ENCODE peak calls at places on chromosomes 1 and 21, in nine cellular contexts. One of them, this sample, is unnamed.

GRCh38 chr1:180123463-180123936 is 31.2 kb upstream of the QSOX1 start:
- DNase-seq in activated effector memory CD4-positive, alpha-beta T cell treated with anti-CD3 and anti-CD28 coated beads, Interleukin-2, amount 50 U/mL, for 16 hours: no peak
- DNase-seq in chondrocyte: no peak
- DNase-seq in upper lobe of right lung: no peak
- DNase-seq in MM.1S: no peak
- DNase-seq in CD8-positive, alpha-beta memory T cell: no peak
- DNase-seq in adipocyte: peak
- DNase-seq in CD8-positive, alpha-beta T cell: no peak
- DNase-seq in stimulated activated CD4-positive, alpha-beta T cell treated with anti-CD3 and anti-CD28 coated beads, TNF-alpha, amount 100 ng/mL, for 4 hours: no peak
- DNase-seq in this sample: no peak

GRCh38 chr1:172498858-172499257 is 34.1 kb upstream of the SUCO start:
- DNase-seq in activated effector memory CD4-positive, alpha-beta T cell treated with anti-CD3 and anti-CD28 coated beads, Interleukin-2, amount 50 U/mL, for 16 hours: no peak
- DNase-seq in chondrocyte: no peak
- DNase-seq in upper lobe of right lung: no peak
- DNase-seq in MM.1S: no peak
- DNase-seq in CD8-positive, alpha-beta memory T cell: no peak
- DNase-seq in adipocyte: no peak
- DNase-seq in CD8-positive, alpha-beta T cell: no peak
- DNase-seq in stimulated activated CD4-positive, alpha-beta T cell treated with anti-CD3 and anti-CD28 coated beads, TNF-alpha, amount 100 ng/mL, for 4 hours: no peak
- DNase-seq in this sample: no peak

GRCh38 chr1:211616231-211617031 is 37.5 kb upstream of the SLC30A1 start:
- DNase-seq in activated effector memory CD4-positive, alpha-beta T cell treated with anti-CD3 and anti-CD28 coated beads, Interleukin-2, amount 50 U/mL, for 16 hours: no peak
- DNase-seq in chondrocyte: no peak
- DNase-seq in upper lobe of right lung: no peak
- DNase-seq in MM.1S: no peak
- DNase-seq in CD8-positive, alpha-beta memory T cell: no peak
- DNase-seq in adipocyte: no peak
- DNase-seq in CD8-positive, alpha-beta T cell: no peak
- DNase-seq in stimulated activated CD4-positive, alpha-beta T cell treated with anti-CD3 and anti-CD28 coated beads, TNF-alpha, amount 100 ng/mL, for 4 hours: no peak
- DNase-seq in this sample: no peak

GRCh38 chr21:34684174-34684876 is 15.5 kb downstream of the CLIC6 start:
- DNase-seq in activated effector memory CD4-positive, alpha-beta T cell treated with anti-CD3 and anti-CD28 coated beads, Interleukin-2, amount 50 U/mL, for 16 hours: no peak
- DNase-seq in chondrocyte: no peak
- DNase-seq in upper lobe of right lung: no peak
- DNase-seq in MM.1S: no peak
- DNase-seq in CD8-positive, alpha-beta memory T cell: no peak
- DNase-seq in adipocyte: no peak
- DNase-seq in CD8-positive, alpha-beta T cell: no peak
- DNase-seq in stimulated activated CD4-positive, alpha-beta T cell treated with anti-CD3 and anti-CD28 coated beads, TNF-alpha, amount 100 ng/mL, for 4 hours: no peak
- DNase-seq in this sample: no peak

GRCh38 chr1:154304664-154305337 is 16.1 kb upstream of the AQP10 start:
- DNase-seq in activated effector memory CD4-positive, alpha-beta T cell treated with anti-CD3 and anti-CD28 coated beads, Interleukin-2, amount 50 U/mL, for 16 hours: peak
- DNase-seq in chondrocyte: no peak
- DNase-seq in upper lobe of right lung: peak
- DNase-seq in MM.1S: no peak
- DNase-seq in CD8-positive, alpha-beta memory T cell: no peak
- DNase-seq in adipocyte: no peak
- DNase-seq in CD8-positive, alpha-beta T cell: no peak
- DNase-seq in stimulated activated CD4-positive, alpha-beta T cell treated with anti-CD3 and anti-CD28 coated beads, TNF-alpha, amount 100 ng/mL, for 4 hours: no peak
- DNase-seq in this sample: no peak

GRCh38 chr21:19522384-19522783 is 1118.8 kb upstream of the TMPRSS15 start:
- DNase-seq in activated effector memory CD4-positive, alpha-beta T cell treated with anti-CD3 and anti-CD28 coated beads, Interleukin-2, amount 50 U/mL, for 16 hours: no peak
- DNase-seq in chondrocyte: no peak
- DNase-seq in upper lobe of right lung: no peak
- DNase-seq in MM.1S: no peak
- DNase-seq in CD8-positive, alpha-beta memory T cell: no peak
- DNase-seq in adipocyte: no peak
- DNase-seq in CD8-positive, alpha-beta T cell: no peak
- DNase-seq in stimulated activated CD4-positive, alpha-beta T cell treated with anti-CD3 and anti-CD28 coated beads, TNF-alpha, amount 100 ng/mL, for 4 hours: no peak
- DNase-seq in this sample: no peak

GRCh38 chr1:111488669-111489068 is 14.8 kb downstream of the ADORA3 start:
- DNase-seq in activated effector memory CD4-positive, alpha-beta T cell treated with anti-CD3 and anti-CD28 coated beads, Interleukin-2, amount 50 U/mL, for 16 hours: no peak
- DNase-seq in chondrocyte: no peak
- DNase-seq in upper lobe of right lung: no peak
- DNase-seq in MM.1S: no peak
- DNase-seq in CD8-positive, alpha-beta memory T cell: no peak
- DNase-seq in adipocyte: no peak
- DNase-seq in CD8-positive, alpha-beta T cell: no peak
- DNase-seq in stimulated activated CD4-positive, alpha-beta T cell treated with anti-CD3 and anti-CD28 coated beads, TNF-alpha, amount 100 ng/mL, for 4 hours: no peak
- DNase-seq in this sample: no peak

GRCh38 chr1:33274446-33274845 is 18.2 kb downstream of the ZNF362 start:
- DNase-seq in activated effector memory CD4-positive, alpha-beta T cell treated with anti-CD3 and anti-CD28 coated beads, Interleukin-2, amount 50 U/mL, for 16 hours: peak
- DNase-seq in chondrocyte: no peak
- DNase-seq in upper lobe of right lung: peak
- DNase-seq in MM.1S: no peak
- DNase-seq in CD8-positive, alpha-beta memory T cell: no peak
- DNase-seq in adipocyte: no peak
- DNase-seq in CD8-positive, alpha-beta T cell: no peak
- DNase-seq in stimulated activated CD4-positive, alpha-beta T cell treated with anti-CD3 and anti-CD28 coated beads, TNF-alpha, amount 100 ng/mL, for 4 hours: no peak
- DNase-seq in this sample: no peak

GRCh38 chr1:12480031-12480430 is 138.0 kb downstream of the DHRS3 start:
- DNase-seq in activated effector memory CD4-positive, alpha-beta T cell treated with anti-CD3 and anti-CD28 coated beads, Interleukin-2, amount 50 U/mL, for 16 hours: no peak
- DNase-seq in chondrocyte: no peak
- DNase-seq in upper lobe of right lung: no peak
- DNase-seq in MM.1S: no peak
- DNase-seq in CD8-positive, alpha-beta memory T cell: no peak
- DNase-seq in adipocyte: no peak
- DNase-seq in CD8-positive, alpha-beta T cell: no peak
- DNase-seq in stimulated activated CD4-positive, alpha-beta T cell treated with anti-CD3 and anti-CD28 coated beads, TNF-alpha, amount 100 ng/mL, for 4 hours: no peak
- DNase-seq in this sample: no peak

GRCh38 chr1:46485564-46486431 is 3.8 kb upstream of the DMBX1 start:
- DNase-seq in activated effector memory CD4-positive, alpha-beta T cell treated with anti-CD3 and anti-CD28 coated beads, Interleukin-2, amount 50 U/mL, for 16 hours: no peak
- DNase-seq in chondrocyte: no peak
- DNase-seq in upper lobe of right lung: no peak
- DNase-seq in MM.1S: no peak
- DNase-seq in CD8-positive, alpha-beta memory T cell: no peak
- DNase-seq in adipocyte: no peak
- DNase-seq in CD8-positive, alpha-beta T cell: no peak
- DNase-seq in stimulated activated CD4-positive, alpha-beta T cell treated with anti-CD3 and anti-CD28 coated beads, TNF-alpha, amount 100 ng/mL, for 4 hours: no peak
- DNase-seq in this sample: no peak

GRCh38 chr1:160206421-160207117 is 1.4 kb downstream of the PEA15 start:
- DNase-seq in activated effector memory CD4-positive, alpha-beta T cell treated with anti-CD3 and anti-CD28 coated beads, Interleukin-2, amount 50 U/mL, for 16 hours: no peak
- DNase-seq in chondrocyte: no peak
- DNase-seq in upper lobe of right lung: no peak
- DNase-seq in MM.1S: no peak
- DNase-seq in CD8-positive, alpha-beta memory T cell: no peak
- DNase-seq in adipocyte: peak
- DNase-seq in CD8-positive, alpha-beta T cell: no peak
- DNase-seq in stimulated activated CD4-positive, alpha-beta T cell treated with anti-CD3 and anti-CD28 coated beads, TNF-alpha, amount 100 ng/mL, for 4 hours: no peak
- DNase-seq in this sample: peak

GRCh38 chr1:84377480-84378095 is 20.7 kb upstream of the DNASE2B start:
- DNase-seq in activated effector memory CD4-positive, alpha-beta T cell treated with anti-CD3 and anti-CD28 coated beads, Interleukin-2, amount 50 U/mL, for 16 hours: no peak
- DNase-seq in chondrocyte: no peak
- DNase-seq in upper lobe of right lung: no peak
- DNase-seq in MM.1S: no peak
- DNase-seq in CD8-positive, alpha-beta memory T cell: no peak
- DNase-seq in adipocyte: peak
- DNase-seq in CD8-positive, alpha-beta T cell: no peak
- DNase-seq in stimulated activated CD4-positive, alpha-beta T cell treated with anti-CD3 and anti-CD28 coated beads, TNF-alpha, amount 100 ng/mL, for 4 hours: no peak
- DNase-seq in this sample: no peak

GRCh38 chr1:236141447-236142357 is 637 bp upstream of the GPR137B start:
- DNase-seq in activated effector memory CD4-positive, alpha-beta T cell treated with anti-CD3 and anti-CD28 coated beads, Interleukin-2, amount 50 U/mL, for 16 hours: peak
- DNase-seq in chondrocyte: no peak
- DNase-seq in upper lobe of right lung: no peak
- DNase-seq in MM.1S: no peak
- DNase-seq in CD8-positive, alpha-beta memory T cell: peak
- DNase-seq in adipocyte: peak
- DNase-seq in CD8-positive, alpha-beta T cell: no peak
- DNase-seq in stimulated activated CD4-positive, alpha-beta T cell treated with anti-CD3 and anti-CD28 coated beads, TNF-alpha, amount 100 ng/mL, for 4 hours: peak
- DNase-seq in this sample: peak

GRCh38 chr1:78483903-78484302 is 6.9 kb upstream of the PTGFR start:
- DNase-seq in activated effector memory CD4-positive, alpha-beta T cell treated with anti-CD3 and anti-CD28 coated beads, Interleukin-2, amount 50 U/mL, for 16 hours: no peak
- DNase-seq in chondrocyte: no peak
- DNase-seq in upper lobe of right lung: no peak
- DNase-seq in MM.1S: no peak
- DNase-seq in CD8-positive, alpha-beta memory T cell: no peak
- DNase-seq in adipocyte: no peak
- DNase-seq in CD8-positive, alpha-beta T cell: no peak
- DNase-seq in stimulated activated CD4-positive, alpha-beta T cell treated with anti-CD3 and anti-CD28 coated beads, TNF-alpha, amount 100 ng/mL, for 4 hours: no peak
- DNase-seq in this sample: no peak

GRCh38 chr21:23695449-23695848 is 1911.8 kb downstream of the MRPL39 start:
- DNase-seq in activated effector memory CD4-positive, alpha-beta T cell treated with anti-CD3 and anti-CD28 coated beads, Interleukin-2, amount 50 U/mL, for 16 hours: no peak
- DNase-seq in chondrocyte: no peak
- DNase-seq in upper lobe of right lung: no peak
- DNase-seq in MM.1S: no peak
- DNase-seq in CD8-positive, alpha-beta memory T cell: no peak
- DNase-seq in adipocyte: no peak
- DNase-seq in CD8-positive, alpha-beta T cell: no peak
- DNase-seq in stimulated activated CD4-positive, alpha-beta T cell treated with anti-CD3 and anti-CD28 coated beads, TNF-alpha, amount 100 ng/mL, for 4 hours: no peak
- DNase-seq in this sample: peak

GRCh38 chr1:17844146-17844826 is 89.2 kb downstream of the ACTL8 start:
- DNase-seq in activated effector memory CD4-positive, alpha-beta T cell treated with anti-CD3 and anti-CD28 coated beads, Interleukin-2, amount 50 U/mL, for 16 hours: no peak
- DNase-seq in chondrocyte: no peak
- DNase-seq in upper lobe of right lung: no peak
- DNase-seq in MM.1S: no peak
- DNase-seq in CD8-positive, alpha-beta memory T cell: no peak
- DNase-seq in adipocyte: no peak
- DNase-seq in CD8-positive, alpha-beta T cell: no peak
- DNase-seq in stimulated activated CD4-positive, alpha-beta T cell treated with anti-CD3 and anti-CD28 coated beads, TNF-alpha, amount 100 ng/mL, for 4 hours: no peak
- DNase-seq in this sample: no peak

GRCh38 chr1:26161408-26162219 is 2.7 kb downstream of the FAM110D start:
- DNase-seq in activated effector memory CD4-positive, alpha-beta T cell treated with anti-CD3 and anti-CD28 coated beads, Interleukin-2, amount 50 U/mL, for 16 hours: peak
- DNase-seq in chondrocyte: peak
- DNase-seq in upper lobe of right lung: peak
- DNase-seq in MM.1S: peak
- DNase-seq in CD8-positive, alpha-beta memory T cell: peak
- DNase-seq in adipocyte: peak
- DNase-seq in CD8-positive, alpha-beta T cell: no peak
- DNase-seq in stimulated activated CD4-positive, alpha-beta T cell treated with anti-CD3 and anti-CD28 coated beads, TNF-alpha, amount 100 ng/mL, for 4 hours: no peak
- DNase-seq in this sample: no peak

GRCh38 chr1:35319988-35320713 is 51.6 kb downstream of the ZMYM4 start:
- DNase-seq in activated effector memory CD4-positive, alpha-beta T cell treated with anti-CD3 and anti-CD28 coated beads, Interleukin-2, amount 50 U/mL, for 16 hours: no peak
- DNase-seq in chondrocyte: no peak
- DNase-seq in upper lobe of right lung: no peak
- DNase-seq in MM.1S: no peak
- DNase-seq in CD8-positive, alpha-beta memory T cell: no peak
- DNase-seq in adipocyte: peak
- DNase-seq in CD8-positive, alpha-beta T cell: no peak
- DNase-seq in stimulated activated CD4-positive, alpha-beta T cell treated with anti-CD3 and anti-CD28 coated beads, TNF-alpha, amount 100 ng/mL, for 4 hours: no peak
- DNase-seq in this sample: no peak

GRCh38 chr1:65457868-65458267 is 37.4 kb downstream of the LEPR start:
- DNase-seq in activated effector memory CD4-positive, alpha-beta T cell treated with anti-CD3 and anti-CD28 coated beads, Interleukin-2, amount 50 U/mL, for 16 hours: no peak
- DNase-seq in chondrocyte: no peak
- DNase-seq in upper lobe of right lung: no peak
- DNase-seq in MM.1S: no peak
- DNase-seq in CD8-positive, alpha-beta memory T cell: no peak
- DNase-seq in adipocyte: no peak
- DNase-seq in CD8-positive, alpha-beta T cell: no peak
- DNase-seq in stimulated activated CD4-positive, alpha-beta T cell treated with anti-CD3 and anti-CD28 coated beads, TNF-alpha, amount 100 ng/mL, for 4 hours: no peak
- DNase-seq in this sample: no peak

GRCh38 chr1:148317288-148317985 is 165.4 kb upstream of the NBPF11 start:
- DNase-seq in activated effector memory CD4-positive, alpha-beta T cell treated with anti-CD3 and anti-CD28 coated beads, Interleukin-2, amount 50 U/mL, for 16 hours: no peak
- DNase-seq in chondrocyte: no peak
- DNase-seq in upper lobe of right lung: no peak
- DNase-seq in MM.1S: no peak
- DNase-seq in CD8-positive, alpha-beta memory T cell: no peak
- DNase-seq in adipocyte: no peak
- DNase-seq in CD8-positive, alpha-beta T cell: no peak
- DNase-seq in stimulated activated CD4-positive, alpha-beta T cell treated with anti-CD3 and anti-CD28 coated beads, TNF-alpha, amount 100 ng/mL, for 4 hours: no peak
- DNase-seq in this sample: no peak

GRCh38 chr1:10679521-10680220 is 116.8 kb downstream of the CASZ1 start:
- DNase-seq in activated effector memory CD4-positive, alpha-beta T cell treated with anti-CD3 and anti-CD28 coated beads, Interleukin-2, amount 50 U/mL, for 16 hours: no peak
- DNase-seq in chondrocyte: no peak
- DNase-seq in upper lobe of right lung: no peak
- DNase-seq in MM.1S: no peak
- DNase-seq in CD8-positive, alpha-beta memory T cell: no peak
- DNase-seq in adipocyte: no peak
- DNase-seq in CD8-positive, alpha-beta T cell: no peak
- DNase-seq in stimulated activated CD4-positive, alpha-beta T cell treated with anti-CD3 and anti-CD28 coated beads, TNF-alpha, amount 100 ng/mL, for 4 hours: no peak
- DNase-seq in this sample: peak

GRCh38 chr1:91501527-91501859 is 842 bp downstream of the CDC7 start:
- DNase-seq in activated effector memory CD4-positive, alpha-beta T cell treated with anti-CD3 and anti-CD28 coated beads, Interleukin-2, amount 50 U/mL, for 16 hours: no peak
- DNase-seq in chondrocyte: no peak
- DNase-seq in upper lobe of right lung: no peak
- DNase-seq in MM.1S: peak
- DNase-seq in CD8-positive, alpha-beta memory T cell: no peak
- DNase-seq in adipocyte: peak
- DNase-seq in CD8-positive, alpha-beta T cell: no peak
- DNase-seq in stimulated activated CD4-positive, alpha-beta T cell treated with anti-CD3 and anti-CD28 coated beads, TNF-alpha, amount 100 ng/mL, for 4 hours: no peak
- DNase-seq in this sample: no peak

GRCh38 chr21:25459993-25460392 is 147.3 kb downstream of the MRPL39 start:
- DNase-seq in activated effector memory CD4-positive, alpha-beta T cell treated with anti-CD3 and anti-CD28 coated beads, Interleukin-2, amount 50 U/mL, for 16 hours: no peak
- DNase-seq in chondrocyte: no peak
- DNase-seq in upper lobe of right lung: no peak
- DNase-seq in MM.1S: no peak
- DNase-seq in CD8-positive, alpha-beta memory T cell: no peak
- DNase-seq in adipocyte: no peak
- DNase-seq in CD8-positive, alpha-beta T cell: no peak
- DNase-seq in stimulated activated CD4-positive, alpha-beta T cell treated with anti-CD3 and anti-CD28 coated beads, TNF-alpha, amount 100 ng/mL, for 4 hours: no peak
- DNase-seq in this sample: no peak

GRCh38 chr1:204885288-204885711 is 14.6 kb downstream of the NFASC start:
- DNase-seq in activated effector memory CD4-positive, alpha-beta T cell treated with anti-CD3 and anti-CD28 coated beads, Interleukin-2, amount 50 U/mL, for 16 hours: no peak
- DNase-seq in chondrocyte: no peak
- DNase-seq in upper lobe of right lung: no peak
- DNase-seq in MM.1S: no peak
- DNase-seq in CD8-positive, alpha-beta memory T cell: no peak
- DNase-seq in adipocyte: peak
- DNase-seq in CD8-positive, alpha-beta T cell: no peak
- DNase-seq in stimulated activated CD4-positive, alpha-beta T cell treated with anti-CD3 and anti-CD28 coated beads, TNF-alpha, amount 100 ng/mL, for 4 hours: no peak
- DNase-seq in this sample: no peak

GRCh38 chr1:10494754-10495474 is 20.2 kb downstream of the PEX14 start:
- DNase-seq in activated effector memory CD4-positive, alpha-beta T cell treated with anti-CD3 and anti-CD28 coated beads, Interleukin-2, amount 50 U/mL, for 16 hours: peak
- DNase-seq in chondrocyte: no peak
- DNase-seq in upper lobe of right lung: peak
- DNase-seq in MM.1S: peak
- DNase-seq in CD8-positive, alpha-beta memory T cell: peak
- DNase-seq in adipocyte: peak
- DNase-seq in CD8-positive, alpha-beta T cell: peak
- DNase-seq in stimulated activated CD4-positive, alpha-beta T cell treated with anti-CD3 and anti-CD28 coated beads, TNF-alpha, amount 100 ng/mL, for 4 hours: peak
- DNase-seq in this sample: peak

GRCh38 chr1:179586107-179586823 is 5.4 kb upstream of the TDRD5 start:
- DNase-seq in activated effector memory CD4-positive, alpha-beta T cell treated with anti-CD3 and anti-CD28 coated beads, Interleukin-2, amount 50 U/mL, for 16 hours: no peak
- DNase-seq in chondrocyte: no peak
- DNase-seq in upper lobe of right lung: peak
- DNase-seq in MM.1S: peak
- DNase-seq in CD8-positive, alpha-beta memory T cell: no peak
- DNase-seq in adipocyte: peak
- DNase-seq in CD8-positive, alpha-beta T cell: no peak
- DNase-seq in stimulated activated CD4-positive, alpha-beta T cell treated with anti-CD3 and anti-CD28 coated beads, TNF-alpha, amount 100 ng/mL, for 4 hours: no peak
- DNase-seq in this sample: no peak

GRCh38 chr1:240492832-240493440 is 119.0 kb downstream of the GREM2 start:
- DNase-seq in activated effector memory CD4-positive, alpha-beta T cell treated with anti-CD3 and anti-CD28 coated beads, Interleukin-2, amount 50 U/mL, for 16 hours: no peak
- DNase-seq in chondrocyte: no peak
- DNase-seq in upper lobe of right lung: no peak
- DNase-seq in MM.1S: no peak
- DNase-seq in CD8-positive, alpha-beta memory T cell: peak
- DNase-seq in adipocyte: no peak
- DNase-seq in CD8-positive, alpha-beta T cell: no peak
- DNase-seq in stimulated activated CD4-positive, alpha-beta T cell treated with anti-CD3 and anti-CD28 coated beads, TNF-alpha, amount 100 ng/mL, for 4 hours: no peak
- DNase-seq in this sample: no peak

GRCh38 chr21:39579734-39580332 is 32.9 kb upstream of the B3GALT5 start:
- DNase-seq in activated effector memory CD4-positive, alpha-beta T cell treated with anti-CD3 and anti-CD28 coated beads, Interleukin-2, amount 50 U/mL, for 16 hours: no peak
- DNase-seq in chondrocyte: no peak
- DNase-seq in upper lobe of right lung: no peak
- DNase-seq in MM.1S: no peak
- DNase-seq in CD8-positive, alpha-beta memory T cell: no peak
- DNase-seq in adipocyte: no peak
- DNase-seq in CD8-positive, alpha-beta T cell: no peak
- DNase-seq in stimulated activated CD4-positive, alpha-beta T cell treated with anti-CD3 and anti-CD28 coated beads, TNF-alpha, amount 100 ng/mL, for 4 hours: no peak
- DNase-seq in this sample: no peak

GRCh38 chr1:212247179-212247721 is 38.0 kb upstream of the PPP2R5A start:
- DNase-seq in activated effector memory CD4-positive, alpha-beta T cell treated with anti-CD3 and anti-CD28 coated beads, Interleukin-2, amount 50 U/mL, for 16 hours: no peak
- DNase-seq in chondrocyte: no peak
- DNase-seq in upper lobe of right lung: no peak
- DNase-seq in MM.1S: no peak
- DNase-seq in CD8-positive, alpha-beta memory T cell: no peak
- DNase-seq in adipocyte: peak
- DNase-seq in CD8-positive, alpha-beta T cell: no peak
- DNase-seq in stimulated activated CD4-positive, alpha-beta T cell treated with anti-CD3 and anti-CD28 coated beads, TNF-alpha, amount 100 ng/mL, for 4 hours: no peak
- DNase-seq in this sample: no peak

GRCh38 chr1:7063981-7064380 is 278.7 kb downstream of the CAMTA1 start:
- DNase-seq in activated effector memory CD4-positive, alpha-beta T cell treated with anti-CD3 and anti-CD28 coated beads, Interleukin-2, amount 50 U/mL, for 16 hours: no peak
- DNase-seq in chondrocyte: no peak
- DNase-seq in upper lobe of right lung: no peak
- DNase-seq in MM.1S: no peak
- DNase-seq in CD8-positive, alpha-beta memory T cell: no peak
- DNase-seq in adipocyte: no peak
- DNase-seq in CD8-positive, alpha-beta T cell: no peak
- DNase-seq in stimulated activated CD4-positive, alpha-beta T cell treated with anti-CD3 and anti-CD28 coated beads, TNF-alpha, amount 100 ng/mL, for 4 hours: no peak
- DNase-seq in this sample: no peak

GRCh38 chr1:178407662-178408061 is 89.1 kb downstream of the CLEC20A start:
- DNase-seq in activated effector memory CD4-positive, alpha-beta T cell treated with anti-CD3 and anti-CD28 coated beads, Interleukin-2, amount 50 U/mL, for 16 hours: no peak
- DNase-seq in chondrocyte: no peak
- DNase-seq in upper lobe of right lung: no peak
- DNase-seq in MM.1S: no peak
- DNase-seq in CD8-positive, alpha-beta memory T cell: no peak
- DNase-seq in adipocyte: no peak
- DNase-seq in CD8-positive, alpha-beta T cell: no peak
- DNase-seq in stimulated activated CD4-positive, alpha-beta T cell treated with anti-CD3 and anti-CD28 coated beads, TNF-alpha, amount 100 ng/mL, for 4 hours: no peak
- DNase-seq in this sample: peak